ENCODE peak calls at places on chromosomes 13 and 19, in eight cellular contexts. M, I, Z, U, F, Y, P and R are unnamed samples.

GRCh38 chr19:13995017-13995728 is 10.9 kb downstream of the RFX1 start:
- DNase-seq in F (no peak), M (no peak), I (no peak), P (peak; percentile 54), Z (no peak), Y (peak; percentile 71), U (no peak), R (no peak)

GRCh38 chr19:49468746-49469447 is 5.1 kb upstream of the FLT3LG start:
- DNase-seq in Y (peak; percentile 83), M (peak; percentile 71), F (peak; percentile 74), U (no peak), Z (peak; percentile 99), P (peak; percentile 76), I (peak; percentile 82), R (peak; percentile 52)

GRCh38 chr19:51564791-51565190 is 6.3 kb upstream of the ZNF175 start:
- DNase-seq in U (no peak), F (no peak), I (no peak), M (no peak), Y (no peak), P (no peak), Z (no peak), R (no peak)

GRCh38 chr13:49082653-49083536 is 107.2 kb downstream of the FNDC3A start:
- DNase-seq in F (no peak), M (peak; percentile 89), Y (no peak), Z (no peak), I (no peak), U (peak; percentile 69), P (no peak), R (peak; percentile 60)

GRCh38 chr13:56909896-56910600 is 230.7 kb upstream of the PRR20A start:
- DNase-seq in Z (no peak), F (no peak), I (no peak), M (no peak), U (no peak), P (no peak), Y (no peak), R (no peak)

GRCh38 chr19:21398851-21399250 is 1.9 kb downstream of the ZNF493 start:
- DNase-seq in U (no peak), I (no peak), Y (no peak), P (no peak), F (no peak), Z (no peak), M (no peak), R (peak; percentile 8)

GRCh38 chr13:91174886-91175501 is 172.5 kb upstream of the MIR17HG start:
- DNase-seq in F (no peak), U (peak; percentile 54), I (no peak), Z (no peak), P (no peak), Y (peak; percentile 28), M (no peak), R (no peak)

GRCh38 chr19:46288896-46289588 is 7.8 kb upstream of the HIF3A start:
- DNase-seq in Y (peak; percentile 57), P (no peak), Z (peak; percentile 8), I (no peak), F (no peak), M (peak; percentile 98), U (no peak), R (peak; percentile 86)

GRCh38 chr13:98143157-98143553 is 261 bp downstream of the FARP1 start:
- DNase-seq in F (no peak), P (no peak), I (no peak), M (no peak), Z (no peak), U (no peak), Y (peak; percentile 80), R (no peak)

GRCh38 chr13:62357887-62358645 is 942.4 kb upstream of the PCDH20 start:
- DNase-seq in F (no peak), Y (no peak), Z (no peak), I (peak; percentile 70), P (no peak), U (no peak), M (peak; percentile 63), R (no peak)

GRCh38 chr13:34926513-34926912 is 15.6 kb upstream of the NBEA start:
- DNase-seq in I (no peak), U (no peak), M (peak; percentile 78), F (no peak), Y (no peak), P (no peak), Z (no peak), R (peak; percentile 41)

GRCh38 chr13:42478531-42479156 is 95.3 kb upstream of the TNFSF11 start:
- DNase-seq in F (no peak), U (no peak), P (no peak), I (peak; percentile 31), Y (no peak), M (peak; percentile 63), Z (no peak), R (peak; percentile 34)

GRCh38 chr19:12723643-12724426 is at the start of gene TNPO2:
- DNase-seq in F (peak; percentile 80), I (no peak), Y (peak; percentile 68), U (no peak), Z (peak; percentile 69), P (peak; percentile 53), M (peak; percentile 67), R (peak; percentile 65)